ENCODE peak calls at places on chromosomes 1 and 21, in nine cellular contexts. B is WERI-Rb-1, J is GM23338, V is WTC11, C is fibroblast of lung, L is kidney epithelial cell, E is neural progenitor cell, Y is GM13976, R is mesothelial cell of epicardium. W is an unnamed sample.

GRCh38 chr1:219144659-219145313 is 28.9 kb upstream of the LYPLAL1 start:
- DNase-seq in B (no peak), J (no peak), V (no peak), C (no peak), L (no peak), E (no peak), Y (no peak), R (no peak), W (no peak)

GRCh38 chr1:162856260-162856659 is 4.7 kb downstream of the CCDC190 start:
- DNase-seq in B (no peak), J (no peak), V (no peak), C (peak; percentile 74), L (peak; percentile 97), E (no peak), Y (no peak), R (no peak), W (no peak)

GRCh38 chr1:190759807-190760206 is 282.1 kb upstream of the BRINP3 start:
- DNase-seq in B (no peak), J (no peak), V (no peak), C (no peak), L (no peak), E (no peak), Y (peak; percentile 26), R (no peak), W (no peak)

GRCh38 chr1:60265560-60266535 is 192.3 kb upstream of the C1orf87 start:
- DNase-seq in B (no peak), J (no peak), V (no peak), C (peak; percentile 82), L (peak; percentile 59), E (no peak), Y (no peak), R (no peak), W (no peak)

GRCh38 chr1:5297199-5297877 is 642.9 kb downstream of the AJAP1 start:
- DNase-seq in B (no peak), J (no peak), V (no peak), C (no peak), L (no peak), E (no peak), Y (no peak), R (no peak), W (no peak)

GRCh38 chr21:38048241-38048640 is 132.0 kb upstream of the KCNJ6 start:
- DNase-seq in B (no peak), J (no peak), V (no peak), C (no peak), L (no peak), E (no peak), Y (no peak), R (no peak), W (no peak)

GRCh38 chr1:111690306-111690617 is 48.9 kb downstream of the INKA2 start:
- DNase-seq in B (no peak), J (no peak), V (no peak), C (peak; percentile 93), L (peak; percentile 58), E (no peak), Y (no peak), R (peak; percentile 66), W (no peak)

GRCh38 chr1:175498002-175498401 is 245.4 kb downstream of the TNR start:
- DNase-seq in B (no peak), J (no peak), V (no peak), C (peak; percentile 27), L (no peak), E (no peak), Y (no peak), R (no peak), W (no peak)

GRCh38 chr1:11429935-11430334 is 49.0 kb upstream of the DISP3 start:
- DNase-seq in B (no peak), J (no peak), V (no peak), C (no peak), L (no peak), E (no peak), Y (no peak), R (no peak), W (no peak)

GRCh38 chr1:10948463-10948775 is 64.0 kb upstream of the TARDBP start:
- DNase-seq in B (peak; percentile 95), J (no peak), V (no peak), C (no peak), L (no peak), E (no peak), Y (no peak), R (no peak), W (no peak)

GRCh38 chr1:184958554-184959353 is 15.6 kb downstream of the NIBAN1 start:
- DNase-seq in B (no peak), J (no peak), V (no peak), C (peak; percentile 60), L (no peak), E (no peak), Y (no peak), R (no peak), W (no peak)

GRCh38 chr21:29712818-29713217 is 227.0 kb downstream of the GRIK1 start:
- DNase-seq in B (no peak), J (no peak), V (no peak), C (no peak), L (no peak), E (no peak), Y (no peak), R (no peak), W (no peak)

GRCh38 chr1:247113094-247113497 is 8.9 kb upstream of the ZNF669 start:
- DNase-seq in B (no peak), J (no peak), V (no peak), C (no peak), L (no peak), E (no peak), Y (no peak), R (no peak), W (no peak)

GRCh38 chr1:183776731-183777130 is 28.2 kb upstream of the RGL1 start:
- DNase-seq in B (no peak), J (no peak), V (no peak), C (peak; percentile 65), L (no peak), E (no peak), Y (no peak), R (no peak), W (no peak)

GRCh38 chr1:109659145-109659544 is 3.2 kb downstream of the GSTM4 start:
- DNase-seq in B (no peak), J (no peak), V (no peak), C (no peak), L (no peak), E (no peak), Y (no peak), R (no peak), W (no peak)

GRCh38 chr1:65079941-65080340 is 68.1 kb upstream of the AK4 start:
- DNase-seq in B (no peak), J (no peak), V (no peak), C (peak; percentile 21), L (no peak), E (no peak), Y (no peak), R (no peak), W (no peak)

GRCh38 chr1:173946380-173946921 is 29.3 kb upstream of the SERPINC1 start:
- DNase-seq in B (no peak), J (no peak), V (no peak), C (no peak), L (no peak), E (no peak), Y (no peak), R (no peak), W (no peak)

DNA sequence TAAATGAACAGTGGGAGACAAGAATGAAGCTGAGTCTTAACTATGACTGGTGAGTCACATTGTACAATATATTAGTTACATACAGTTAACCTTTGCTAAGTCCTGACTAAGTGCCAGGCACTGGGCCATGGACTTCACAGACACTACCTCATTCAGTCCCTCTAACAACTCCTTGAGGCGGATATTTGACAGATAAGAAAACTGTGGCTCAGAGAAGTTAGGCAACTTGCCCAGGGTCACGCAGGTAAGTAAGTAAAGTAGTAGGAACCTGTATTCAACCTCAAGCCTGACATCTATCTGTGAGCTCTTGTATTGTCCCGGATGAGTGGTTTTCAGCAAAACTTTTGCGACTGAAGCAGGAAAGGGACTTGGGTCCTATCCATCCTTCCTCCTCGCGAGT is 62.1 kb downstream of the GNG12 start:
- DNase-seq in B (no peak), J (peak; percentile 68), V (no peak), C (peak; percentile 58), L (peak; percentile 58), E (no peak), Y (no peak), R (no peak), W (no peak)
- TF ChIP-seq CTCF in B (peak; percentile 22), J (peak; percentile 44), V (peak; percentile 11), C (no peak), L (no peak), E (peak; percentile 15), Y (no peak), R (no peak), W (no peak)

DNA sequence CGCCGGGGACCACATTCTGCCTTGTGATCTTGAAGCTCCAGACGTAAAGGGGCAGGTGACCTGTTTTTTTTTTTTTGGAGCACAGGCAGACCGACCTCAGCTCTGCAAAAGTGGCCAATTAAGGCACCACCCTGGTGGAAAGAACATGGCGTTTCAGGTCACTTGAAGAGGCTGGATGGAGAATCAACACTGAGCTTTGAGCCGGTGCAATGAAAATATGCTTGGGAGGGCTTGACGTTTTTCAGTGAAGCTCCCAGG is 13.8 kb upstream of the CAMTA1 start:
- DNase-seq in B (no peak), J (peak; percentile 24), V (no peak), C (no peak), L (no peak), E (no peak), Y (no peak), R (no peak), W (no peak)
- TF ChIP-seq CTCF in B (no peak), J (no peak), V (no peak), C (no peak), L (no peak), E (no peak), Y (no peak), R (no peak), W (no peak)

DNA sequence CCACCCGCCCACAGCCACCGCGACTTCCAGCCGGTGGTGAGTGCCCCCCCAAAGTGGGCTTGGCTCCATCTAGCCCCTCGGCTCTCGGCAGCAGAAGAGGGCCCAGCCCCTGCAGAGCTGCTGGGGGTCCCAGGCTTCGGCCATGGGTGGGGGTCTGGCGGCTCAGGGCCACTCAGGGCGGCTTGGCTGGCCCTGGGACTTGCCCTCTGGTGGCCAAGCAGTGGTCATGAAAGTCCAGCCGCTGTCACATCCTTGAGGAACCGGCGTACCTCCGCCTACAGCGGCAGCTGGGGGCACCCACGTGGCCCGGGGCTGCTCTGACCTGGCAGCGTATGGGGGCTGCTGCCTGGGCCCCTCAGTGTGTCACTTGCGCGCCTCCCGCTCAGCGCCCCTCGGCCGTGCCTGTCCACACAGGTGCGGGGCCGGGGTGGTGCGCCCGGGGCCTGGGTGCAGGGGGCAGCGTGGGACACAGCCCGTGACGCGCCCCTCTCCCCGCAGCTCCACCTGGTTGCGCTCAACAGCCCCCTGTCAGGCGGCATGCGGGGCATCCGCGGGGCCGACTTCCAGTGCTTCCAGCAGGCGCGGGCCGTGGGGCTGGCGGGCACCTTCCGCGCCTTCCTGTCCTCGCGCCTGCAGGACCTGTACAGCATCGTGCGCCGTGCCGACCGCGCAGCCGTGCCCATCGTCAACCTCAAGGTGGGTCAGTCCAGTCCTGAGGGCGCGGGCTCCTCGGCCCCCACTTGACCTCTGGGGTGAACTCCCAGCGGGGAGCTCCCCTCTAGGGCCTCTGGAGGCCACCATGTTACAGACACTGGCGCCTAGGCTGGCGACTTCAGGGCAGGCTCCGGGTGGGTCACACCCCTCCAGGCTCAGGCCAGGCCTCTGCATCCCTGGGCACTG is 32.4 kb downstream of the SLC19A1 start:
- DNase-seq in B (no peak), J (peak; percentile 68), V (no peak), C (no peak), L (no peak), E (peak; percentile 20), Y (no peak), R (no peak), W (no peak)
- TF ChIP-seq CTCF in B (peak; percentile 58), J (peak; percentile 37), V (no peak), C (no peak), L (no peak), E (peak; percentile 26), Y (no peak), R (no peak), W (no peak)

GRCh38 chr1:100438375-100438774 is 86.1 kb downstream of the CDC14A start:
- DNase-seq in B (no peak), J (no peak), V (no peak), C (no peak), L (no peak), E (no peak), Y (no peak), R (no peak), W (no peak)
- TF ChIP-seq CTCF in B (no peak), J (no peak), V (no peak), C (no peak), L (no peak), E (no peak), Y (no peak), R (no peak), W (no peak)

W was measured in activated CD8-positive, alpha-beta T cell treated with anti-CD3 and anti-CD28 coated beads for 36 hours.